ENCODE peak calls at places on chromosomes 5 and 9, in eight cellular contexts. One of them, this sample, is unnamed.

GRCh38 chr9:131622536-131622935 is 77.2 kb downstream of the PRRT1B start:
- DNase-seq in IMR-90: no peak
- DNase-seq in pancreas: no peak
- DNase-seq in fibroblast of lung: no peak
- DNase-seq in psoas muscle: no peak
- DNase-seq in left ventricle myocardium inferior: no peak
- DNase-seq in keratinocyte: no peak
- DNase-seq in breast epithelium: no peak
- DNase-seq in this sample: no peak

GRCh38 chr5:473344-474192 is 30.6 kb downstream of the EXOC3 start:
- DNase-seq in left ventricle myocardium inferior: peak
- DNase-seq in psoas muscle: peak
- DNase-seq in keratinocyte: no peak
- DNase-seq in breast epithelium: no peak
- DNase-seq in IMR-90: peak
- DNase-seq in pancreas: peak
- DNase-seq in fibroblast of lung: peak
- DNase-seq in this sample: no peak

GRCh38 chr9:131402073-131402472 is 8.2 kb downstream of the PRRC2B start:
- DNase-seq in fibroblast of lung: peak
- DNase-seq in left ventricle myocardium inferior: no peak
- DNase-seq in keratinocyte: no peak
- DNase-seq in IMR-90: peak
- DNase-seq in psoas muscle: no peak
- DNase-seq in breast epithelium: no peak
- DNase-seq in pancreas: no peak
- DNase-seq in this sample: no peak

GRCh38 chr5:87099967-87100366 is 167.7 kb upstream of the RASA1 start:
- DNase-seq in keratinocyte: no peak
- DNase-seq in pancreas: no peak
- DNase-seq in breast epithelium: no peak
- DNase-seq in fibroblast of lung: no peak
- DNase-seq in left ventricle myocardium inferior: no peak
- DNase-seq in psoas muscle: no peak
- DNase-seq in IMR-90: no peak
- DNase-seq in this sample: no peak

GRCh38 chr9:120742951-120743416 is 28.7 kb upstream of the MEGF9 start:
- DNase-seq in left ventricle myocardium inferior: no peak
- DNase-seq in keratinocyte: no peak
- DNase-seq in IMR-90: peak
- DNase-seq in pancreas: no peak
- DNase-seq in breast epithelium: no peak
- DNase-seq in fibroblast of lung: peak
- DNase-seq in psoas muscle: no peak
- DNase-seq in this sample: no peak

GRCh38 chr9:103183569-103184191 is 188.5 kb downstream of the CYLC2 start:
- DNase-seq in psoas muscle: no peak
- DNase-seq in fibroblast of lung: no peak
- DNase-seq in pancreas: no peak
- DNase-seq in IMR-90: no peak
- DNase-seq in left ventricle myocardium inferior: no peak
- DNase-seq in keratinocyte: no peak
- DNase-seq in breast epithelium: no peak
- DNase-seq in this sample: no peak

GRCh38 chr9:4413856-4414255 is 76.4 kb upstream of the SLC1A1 start:
- DNase-seq in IMR-90: no peak
- DNase-seq in psoas muscle: no peak
- DNase-seq in left ventricle myocardium inferior: no peak
- DNase-seq in breast epithelium: no peak
- DNase-seq in keratinocyte: no peak
- DNase-seq in pancreas: no peak
- DNase-seq in fibroblast of lung: no peak
- DNase-seq in this sample: no peak

GRCh38 chr5:6832994-6833393 is 119.8 kb downstream of the TENT4A start:
- DNase-seq in left ventricle myocardium inferior: no peak
- DNase-seq in pancreas: no peak
- DNase-seq in IMR-90: no peak
- DNase-seq in breast epithelium: peak
- DNase-seq in fibroblast of lung: no peak
- DNase-seq in psoas muscle: peak
- DNase-seq in keratinocyte: no peak
- DNase-seq in this sample: no peak

GRCh38 chr9:90547896-90548295 is 94.7 kb downstream of the DIRAS2 start:
- DNase-seq in pancreas: no peak
- DNase-seq in fibroblast of lung: no peak
- DNase-seq in breast epithelium: no peak
- DNase-seq in keratinocyte: no peak
- DNase-seq in left ventricle myocardium inferior: no peak
- DNase-seq in psoas muscle: no peak
- DNase-seq in IMR-90: no peak
- DNase-seq in this sample: no peak

GRCh38 chr9:27549196-27549737 is 19.7 kb upstream of the MOB3B start:
- DNase-seq in pancreas: no peak
- DNase-seq in keratinocyte: no peak
- DNase-seq in psoas muscle: no peak
- DNase-seq in fibroblast of lung: peak
- DNase-seq in IMR-90: peak
- DNase-seq in left ventricle myocardium inferior: no peak
- DNase-seq in breast epithelium: no peak
- DNase-seq in this sample: no peak

GRCh38 chr5:172528440-172528839 is 74.1 kb upstream of the SH3PXD2B start:
- DNase-seq in IMR-90: no peak
- DNase-seq in pancreas: no peak
- DNase-seq in psoas muscle: no peak
- DNase-seq in fibroblast of lung: no peak
- DNase-seq in breast epithelium: no peak
- DNase-seq in keratinocyte: no peak
- DNase-seq in left ventricle myocardium inferior: no peak
- DNase-seq in this sample: peak

GRCh38 chr9:5764130-5764868 is 68.6 kb downstream of the ERMP1 start:
- DNase-seq in breast epithelium: no peak
- DNase-seq in IMR-90: no peak
- DNase-seq in fibroblast of lung: no peak
- DNase-seq in pancreas: no peak
- DNase-seq in psoas muscle: no peak
- DNase-seq in left ventricle myocardium inferior: no peak
- DNase-seq in keratinocyte: no peak
- DNase-seq in this sample: no peak

GRCh38 chr5:174831985-174832384 is 107.6 kb downstream of the MSX2 start:
- DNase-seq in breast epithelium: no peak
- DNase-seq in left ventricle myocardium inferior: no peak
- DNase-seq in keratinocyte: no peak
- DNase-seq in fibroblast of lung: no peak
- DNase-seq in IMR-90: no peak
- DNase-seq in pancreas: no peak
- DNase-seq in psoas muscle: no peak
- DNase-seq in this sample: no peak

GRCh38 chr5:154071799-154072781 is 33.3 kb downstream of the MFAP3 start:
- DNase-seq in left ventricle myocardium inferior: peak
- DNase-seq in pancreas: peak
- DNase-seq in breast epithelium: peak
- DNase-seq in fibroblast of lung: peak
- DNase-seq in psoas muscle: peak
- DNase-seq in IMR-90: peak
- DNase-seq in keratinocyte: no peak
- DNase-seq in this sample: no peak

GRCh38 chr5:35938518-35939227 is at the start of gene CAPSL:
- DNase-seq in IMR-90: peak
- DNase-seq in psoas muscle: no peak
- DNase-seq in pancreas: no peak
- DNase-seq in breast epithelium: peak
- DNase-seq in left ventricle myocardium inferior: no peak
- DNase-seq in keratinocyte: no peak
- DNase-seq in fibroblast of lung: peak
- DNase-seq in this sample: no peak

GRCh38 chr9:613771-614347 is 227.6 kb upstream of the DMRT1 start:
- DNase-seq in pancreas: peak
- DNase-seq in keratinocyte: no peak
- DNase-seq in fibroblast of lung: peak
- DNase-seq in psoas muscle: peak
- DNase-seq in left ventricle myocardium inferior: peak
- DNase-seq in breast epithelium: peak
- DNase-seq in IMR-90: peak
- DNase-seq in this sample: peak

GRCh38 chr5:144697847-144698262 is 527.2 kb downstream of the KCTD16 start:
- DNase-seq in psoas muscle: no peak
- DNase-seq in pancreas: no peak
- DNase-seq in fibroblast of lung: peak
- DNase-seq in left ventricle myocardium inferior: no peak
- DNase-seq in IMR-90: peak
- DNase-seq in breast epithelium: no peak
- DNase-seq in keratinocyte: no peak
- DNase-seq in this sample: peak

GRCh38 chr5:159050408-159051091 is 49.2 kb downstream of the EBF1 start:
- DNase-seq in pancreas: no peak
- DNase-seq in IMR-90: peak
- DNase-seq in left ventricle myocardium inferior: no peak
- DNase-seq in fibroblast of lung: peak
- DNase-seq in keratinocyte: no peak
- DNase-seq in breast epithelium: no peak
- DNase-seq in psoas muscle: no peak
- DNase-seq in this sample: no peak

GRCh38 chr5:180644825-180645608 is 4.4 kb downstream of the FLT4 start:
- DNase-seq in psoas muscle: no peak
- DNase-seq in keratinocyte: no peak
- DNase-seq in fibroblast of lung: no peak
- DNase-seq in pancreas: no peak
- DNase-seq in breast epithelium: no peak
- DNase-seq in IMR-90: no peak
- DNase-seq in left ventricle myocardium inferior: peak
- DNase-seq in this sample: no peak

GRCh38 chr5:3181641-3182040 is 414.0 kb upstream of the IRX1 start:
- DNase-seq in left ventricle myocardium inferior: no peak
- DNase-seq in fibroblast of lung: no peak
- DNase-seq in IMR-90: no peak
- DNase-seq in psoas muscle: no peak
- DNase-seq in breast epithelium: no peak
- DNase-seq in pancreas: no peak
- DNase-seq in keratinocyte: no peak
- DNase-seq in this sample: no peak

GRCh38 chr5:178121450-178122276 is 8.3 kb downstream of the N4BP3 start:
- DNase-seq in IMR-90: no peak
- DNase-seq in psoas muscle: no peak
- DNase-seq in breast epithelium: no peak
- DNase-seq in pancreas: no peak
- DNase-seq in keratinocyte: no peak
- DNase-seq in fibroblast of lung: peak
- DNase-seq in left ventricle myocardium inferior: peak
- DNase-seq in this sample: no peak

DNA sequence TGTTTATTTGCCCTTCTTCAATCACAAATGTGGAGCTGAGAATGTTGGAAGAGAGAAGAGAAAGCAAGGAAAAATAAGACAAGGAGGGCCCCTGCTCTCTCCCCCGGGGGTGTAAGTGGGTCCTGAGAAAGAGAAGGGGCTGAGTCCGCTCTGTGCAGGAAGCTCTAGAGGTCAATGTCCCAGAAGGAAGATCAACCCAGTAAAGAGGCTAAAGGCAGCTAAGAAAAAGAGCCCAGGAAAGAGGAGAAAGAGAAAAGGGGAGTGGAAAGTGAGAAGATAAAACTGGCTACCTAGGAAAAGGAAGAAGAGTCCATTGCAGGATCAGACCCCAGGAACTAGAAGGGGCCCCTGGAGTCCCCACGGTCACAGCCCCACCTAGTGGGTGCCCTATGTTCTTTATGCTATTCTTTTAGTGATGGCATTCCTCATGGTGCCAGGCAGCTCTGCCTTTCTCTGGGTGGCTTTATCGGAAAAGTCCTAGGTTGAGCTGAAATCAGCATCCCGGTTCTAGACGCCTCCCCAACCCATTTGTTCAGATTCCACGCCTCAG is 583.4 kb downstream of the ACTL7B start:
- DNase-seq in fibroblast of lung: peak
- DNase-seq in breast epithelium: peak
- DNase-seq in pancreas: peak
- DNase-seq in left ventricle myocardium inferior: peak
- DNase-seq in IMR-90: peak
- DNase-seq in keratinocyte: no peak
- DNase-seq in psoas muscle: peak
- DNase-seq in this sample: no peak
- H3K4me3 ChIP-seq in fibroblast of lung: peak
- H3K4me3 ChIP-seq in breast epithelium: peak
- H3K4me3 ChIP-seq in pancreas: no peak
- H3K4me3 ChIP-seq in left ventricle myocardium inferior: peak
- H3K4me3 ChIP-seq in IMR-90: peak
- H3K4me3 ChIP-seq in keratinocyte: peak
- H3K4me3 ChIP-seq in psoas muscle: peak
- H3K4me3 ChIP-seq in this sample: peak

GRCh38 chr9:117354252-117354847 is 60.5 kb downstream of the ASTN2 start:
- DNase-seq in fibroblast of lung: no peak
- DNase-seq in keratinocyte: no peak
- DNase-seq in psoas muscle: no peak
- DNase-seq in pancreas: no peak
- DNase-seq in breast epithelium: no peak
- DNase-seq in IMR-90: no peak
- DNase-seq in left ventricle myocardium inferior: no peak
- DNase-seq in this sample: no peak
- TF ChIP-seq CTCF in fibroblast of lung: no peak
- TF ChIP-seq CTCF in keratinocyte: no peak
- TF ChIP-seq CTCF in psoas muscle: no peak
- TF ChIP-seq CTCF in pancreas: no peak
- TF ChIP-seq CTCF in breast epithelium: no peak
- TF ChIP-seq CTCF in IMR-90: no peak
- TF ChIP-seq CTCF in left ventricle myocardium inferior: no peak
- TF ChIP-seq CTCF in this sample: no peak

DNA sequence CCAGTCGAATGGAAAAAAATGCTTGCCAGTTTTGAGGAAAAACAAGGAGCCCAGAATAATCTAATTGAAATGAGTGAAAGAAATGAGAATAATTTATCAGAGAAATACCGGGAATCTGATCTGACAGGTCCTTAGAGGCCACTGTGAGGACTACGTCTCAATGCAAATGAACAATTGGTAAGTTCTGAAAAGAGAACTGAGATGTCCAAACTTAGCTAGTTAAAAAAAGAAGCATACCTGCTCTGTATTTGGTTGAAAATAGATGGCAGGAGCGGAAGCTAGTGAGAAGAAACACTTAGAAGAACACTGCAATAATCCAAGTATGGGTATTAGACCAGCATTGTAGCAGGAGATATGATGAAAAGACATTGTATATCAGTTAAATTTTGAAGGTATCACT is 161.2 kb downstream of the CDH9 start:
- DNase-seq in left ventricle myocardium inferior: no peak
- DNase-seq in breast epithelium: no peak
- DNase-seq in psoas muscle: no peak
- DNase-seq in IMR-90: no peak
- DNase-seq in fibroblast of lung: no peak
- DNase-seq in pancreas: no peak
- DNase-seq in keratinocyte: no peak
- DNase-seq in this sample: no peak
- H3K4me3 ChIP-seq in left ventricle myocardium inferior: no peak
- H3K4me3 ChIP-seq in breast epithelium: no peak
- H3K4me3 ChIP-seq in psoas muscle: no peak
- H3K4me3 ChIP-seq in IMR-90: no peak
- H3K4me3 ChIP-seq in fibroblast of lung: no peak
- H3K4me3 ChIP-seq in pancreas: no peak
- H3K4me3 ChIP-seq in keratinocyte: no peak
- H3K4me3 ChIP-seq in this sample: no peak

DNA sequence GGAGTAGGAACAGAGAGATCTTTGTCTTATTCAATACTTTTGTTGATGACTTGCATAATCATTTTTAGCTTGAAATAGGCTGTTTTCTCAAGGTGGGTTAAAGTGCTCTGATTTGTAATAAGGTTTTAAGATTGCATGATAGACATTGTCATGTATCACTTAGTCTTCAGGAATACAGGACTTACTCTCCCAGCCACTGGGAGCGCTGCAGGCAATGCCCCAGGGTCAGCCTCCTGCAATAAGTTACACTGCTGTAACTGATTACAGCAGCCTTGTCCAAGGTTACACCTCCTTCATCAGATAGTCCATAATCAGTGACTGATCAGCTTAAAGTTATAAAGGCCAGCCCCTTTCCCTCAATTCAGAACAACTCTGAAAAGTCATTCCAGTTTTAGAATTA is 218.6 kb downstream of the ESM1 start:
- DNase-seq in keratinocyte: no peak
- DNase-seq in breast epithelium: no peak
- DNase-seq in left ventricle myocardium inferior: no peak
- DNase-seq in psoas muscle: no peak
- DNase-seq in fibroblast of lung: no peak
- DNase-seq in IMR-90: no peak
- DNase-seq in pancreas: no peak
- DNase-seq in this sample: no peak
- TF ChIP-seq CTCF in keratinocyte: peak
- TF ChIP-seq CTCF in breast epithelium: no peak
- TF ChIP-seq CTCF in left ventricle myocardium inferior: no peak
- TF ChIP-seq CTCF in psoas muscle: no peak
- TF ChIP-seq CTCF in fibroblast of lung: no peak
- TF ChIP-seq CTCF in IMR-90: no peak
- TF ChIP-seq CTCF in pancreas: no peak
- TF ChIP-seq CTCF in this sample: no peak

This sample was measured in AG04449.